ENCODE peak calls at places on chromosomes 3 and 15, in eight cellular contexts. L, C, M, N, O, S, Y and X are unnamed samples.

GRCh38 chr3:153038779-153039178 is 123.2 kb upstream of the RAP2B start:
- DNase-seq in N (peak), Y (peak), C (peak), S (no peak), O (no peak), M (peak), L (no peak), X (no peak)

GRCh38 chr3:192819001-192819569 is 91.7 kb upstream of the FGF12 start:
- DNase-seq in C (no peak), O (no peak), M (peak), N (peak), L (peak), Y (peak), S (no peak), X (no peak)

GRCh38 chr3:184582583-184582982 is 21.0 kb downstream of the EPHB3 start:
- DNase-seq in S (peak), O (no peak), L (peak), M (peak), N (no peak), Y (no peak), C (no peak), X (no peak)

GRCh38 chr15:64209680-64210334 is 47.0 kb upstream of the PPIB start:
- DNase-seq in N (peak), S (no peak), O (no peak), L (peak), M (peak), Y (peak), C (no peak), X (peak)

GRCh38 chr3:170695486-170696069 is 109.7 kb upstream of the SLC7A14 start:
- DNase-seq in O (no peak), N (peak), M (no peak), Y (no peak), C (no peak), L (no peak), S (no peak), X (no peak)

GRCh38 chr3:65856907-65857306 is 181.8 kb downstream of the MAGI1 start:
- DNase-seq in M (peak), S (no peak), O (no peak), Y (peak), N (no peak), L (no peak), C (no peak), X (no peak)

GRCh38 chr3:130728037-130728436 is 18.6 kb downstream of the PIK3R4 start:
- DNase-seq in Y (no peak), M (no peak), S (no peak), N (no peak), L (no peak), O (no peak), C (no peak), X (no peak)

GRCh38 chr3:39383913-39384664 is 919 bp downstream of the SLC25A38 start:
- DNase-seq in C (peak), M (peak), O (peak), Y (peak), S (peak), N (peak), L (peak), X (peak)

GRCh38 chr3:119596392-119596791 is 1.3 kb upstream of the PLA1A start:
- DNase-seq in O (no peak), N (no peak), Y (no peak), L (no peak), M (no peak), C (no peak), S (no peak), X (no peak)

GRCh38 chr3:184259878-184260570 is 1.3 kb downstream of the CAMK2N2 start:
- DNase-seq in O (no peak), N (peak), M (peak), L (no peak), Y (peak), S (peak), C (peak), X (no peak)

GRCh38 chr15:67033012-67033411 is 32.4 kb upstream of the SMAD3 start:
- DNase-seq in S (no peak), O (no peak), C (no peak), N (no peak), Y (no peak), M (no peak), L (no peak), X (no peak)

GRCh38 chr3:30467596-30468238 is 138.7 kb upstream of the TGFBR2 start:
- DNase-seq in M (peak), O (no peak), C (no peak), Y (no peak), N (peak), S (no peak), L (peak), X (no peak)

GRCh38 chr15:83813697-83814096 is 159.8 kb downstream of the ADAMTSL3 start:
- DNase-seq in C (no peak), L (no peak), O (no peak), S (no peak), M (no peak), Y (no peak), N (peak), X (no peak)

GRCh38 chr3:196971094-196971698 is 2.6 kb upstream of the PIGZ start:
- DNase-seq in O (no peak), Y (no peak), M (no peak), S (no peak), N (peak), C (peak), L (no peak), X (no peak)

GRCh38 chr15:35912196-35912595 is 366.2 kb upstream of the DPH6 start:
- DNase-seq in L (peak), N (peak), S (no peak), M (peak), C (no peak), O (no peak), Y (peak), X (no peak)

GRCh38 chr3:148366743-148367410 is 330.8 kb upstream of the AGTR1 start:
- DNase-seq in L (peak), O (no peak), Y (no peak), S (no peak), M (peak), N (peak), C (no peak), X (no peak)
- TF ChIP-seq CTCF in L (peak), O (no peak), Y (peak), S (no peak), M (no peak), N (peak), C (peak), X (peak)

GRCh38 chr3:121592856-121593702 is at the start of gene FBXO40:
- DNase-seq in N (no peak), C (peak), S (peak), M (no peak), L (no peak), O (no peak), Y (peak), X (no peak)
- H3K4me3 ChIP-seq in N (no peak), C (no peak), S (peak), M (no peak), L (no peak), O (no peak), Y (no peak), X (no peak)

DNA sequence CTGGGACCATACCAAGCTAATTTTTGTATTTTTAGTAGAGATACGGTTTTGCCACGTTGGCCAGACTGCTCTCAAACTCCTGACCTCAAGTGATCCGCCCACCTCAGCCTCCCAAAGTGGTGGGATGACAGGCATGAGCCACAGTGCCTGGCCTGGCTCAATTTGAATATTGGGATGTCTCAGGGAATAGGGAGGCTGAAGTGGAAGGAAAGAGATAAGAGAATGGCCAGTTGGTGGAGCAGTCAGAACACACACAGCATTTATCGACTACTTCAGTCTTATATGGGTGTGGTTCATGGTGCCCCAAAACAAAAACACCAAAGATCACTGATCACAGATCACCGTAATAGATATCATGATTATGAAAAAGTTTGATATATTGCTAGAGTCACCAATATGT is 144.4 kb downstream of the GMNC start:
- DNase-seq in L (no peak), S (no peak), Y (no peak), N (no peak), O (no peak), M (no peak), C (no peak), X (no peak)
- TF ChIP-seq CTCF in L (no peak), S (no peak), Y (no peak), N (no peak), O (no peak), M (no peak), C (no peak), X (peak)

GRCh38 chr15:90597477-90598052 is 67.8 kb downstream of the CRTC3 start:
- DNase-seq in L (no peak), Y (no peak), C (no peak), N (no peak), M (peak), O (no peak), S (no peak), X (no peak)
- H3K4me3 ChIP-seq in L (no peak), Y (no peak), C (no peak), N (no peak), M (no peak), O (no peak), S (no peak), X (no peak)

DNA sequence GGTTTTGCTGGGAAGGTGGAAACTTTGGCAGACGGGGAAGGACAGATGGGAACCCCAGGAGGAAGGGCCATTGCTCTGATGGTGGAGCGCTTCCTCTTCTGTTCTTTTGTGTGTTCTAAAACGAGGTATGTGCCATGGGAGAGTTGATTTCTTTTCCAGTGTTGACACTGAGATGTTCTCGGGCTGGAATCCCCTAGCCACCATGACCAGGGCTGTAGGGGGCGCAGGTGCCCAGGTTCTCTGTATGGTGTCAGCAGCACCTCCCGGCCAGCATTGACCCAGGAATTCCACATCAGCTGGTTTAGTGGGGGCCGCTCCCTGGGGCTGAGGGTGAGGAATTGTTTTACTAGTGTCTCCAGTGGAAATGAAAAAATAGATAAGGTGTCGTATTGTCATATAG is 34.3 kb upstream of the ACAD9 start:
- DNase-seq in Y (no peak), N (no peak), M (no peak), L (no peak), C (no peak), S (no peak), O (no peak), X (no peak)
- TF ChIP-seq CTCF in Y (peak), N (no peak), M (peak), L (peak), C (no peak), S (no peak), O (no peak), X (no peak)

GRCh38 chr3:190122198-190122771 is 1.6 kb upstream of the P3H2 start:
- DNase-seq in C (no peak), L (peak), M (no peak), Y (no peak), N (no peak), O (no peak), S (no peak), X (no peak)
- H3K4me3 ChIP-seq in C (no peak), L (no peak), M (no peak), Y (no peak), N (no peak), O (no peak), S (no peak), X (no peak)

GRCh38 chr3:150603090-150603887 is at the start of gene SELENOT:
- DNase-seq in Y (peak), S (peak), N (peak), C (peak), M (peak), O (peak), L (peak), X (peak)
- TF ChIP-seq CTCF in Y (peak), S (peak), N (peak), C (peak), M (peak), O (no peak), L (peak), X (peak)

GRCh38 chr3:147989344-147989743 is 580.2 kb downstream of the ZIC1 start:
- DNase-seq in M (no peak), S (no peak), C (no peak), Y (no peak), N (no peak), L (no peak), O (no peak), X (no peak)
- H3K4me3 ChIP-seq in M (no peak), S (no peak), C (no peak), Y (no peak), N (no peak), L (no peak), O (no peak), X (no peak)

GRCh38 chr3:27679691-27680090 is 42.4 kb downstream of the EOMES start:
- DNase-seq in M (no peak), Y (no peak), O (no peak), C (no peak), L (no peak), N (no peak), S (no peak), X (no peak)

GRCh38 chr3:27680517-27681246 is 41.4 kb downstream of the EOMES start:
- DNase-seq in Y (no peak), L (no peak), O (no peak), M (no peak), C (no peak), S (no peak), N (peak), X (no peak)

GRCh38 chr3:27678234-27678633 is 43.9 kb downstream of the EOMES start:
- DNase-seq in M (no peak), L (no peak), Y (no peak), O (no peak), N (no peak), S (no peak), C (no peak), X (no peak)

GRCh38 chr3:27684302-27684701 is 37.8 kb downstream of the EOMES start:
- DNase-seq in Y (no peak), N (no peak), O (no peak), C (no peak), M (no peak), S (no peak), L (no peak), X (no peak)

DNA sequence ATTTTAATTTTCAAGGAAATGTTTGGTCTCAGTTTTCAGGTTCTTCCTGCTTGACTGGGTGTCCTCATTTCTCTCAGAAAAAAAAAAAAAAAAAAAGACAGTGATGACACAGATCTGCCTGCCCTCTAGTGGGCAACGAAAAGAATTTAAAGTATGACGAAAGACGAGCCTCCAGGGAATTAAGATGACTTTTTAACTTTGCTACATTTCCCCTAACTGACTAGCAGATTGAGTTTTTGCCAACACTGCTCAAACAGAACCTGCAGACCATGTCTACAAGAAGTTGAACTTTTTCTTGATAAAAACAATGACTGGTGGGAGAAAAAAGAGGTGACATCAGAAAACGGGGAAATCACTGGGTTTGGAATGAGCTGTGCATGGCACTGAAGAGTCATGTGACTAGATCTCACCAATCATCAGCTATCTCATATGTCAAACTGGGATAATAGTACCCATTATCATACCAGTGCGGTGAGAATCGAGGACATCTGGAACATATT is 40.8 kb downstream of the EOMES start:
- DNase-seq in N (peak), Y (peak), L (peak), O (no peak), C (no peak), S (no peak), M (peak), X (peak)
- TF ChIP-seq CTCF in N (peak), Y (peak), L (peak), O (peak), C (peak), S (peak), M (peak), X (peak)

GRCh38 chr3:156593814-156594213 is 38.9 kb upstream of the SSR3 start:
- DNase-seq in N (no peak), C (no peak), O (no peak), M (no peak), L (no peak), S (no peak), Y (no peak), X (no peak)
- H3K4me3 ChIP-seq in N (no peak), C (no peak), O (no peak), M (no peak), L (no peak), S (no peak), Y (no peak), X (no peak)